ENCODE peak calls at places on chromosomes 4 and X, in seven cellular contexts. One of them, this sample, is unnamed.
A peak's percentile ranks its signal among the peaks of the same experiment; 100 is the strongest.

GRCh38 chr4:144174401-144175067 is 34.0 kb upstream of the GYPA start:
- DNase-seq in tibial nerve: no peak
- DNase-seq in HCT116: peak; percentile 44
- DNase-seq in sigmoid colon: no peak
- DNase-seq in spleen: no peak
- DNase-seq in A549: peak; percentile 1
- DNase-seq in right lobe of liver: no peak
- DNase-seq in this sample: no peak

GRCh38 chr4:2163311-2163821 is 78.6 kb downstream of the HAUS3 start:
- DNase-seq in tibial nerve: no peak
- DNase-seq in HCT116: no peak
- DNase-seq in sigmoid colon: no peak
- DNase-seq in spleen: no peak
- DNase-seq in A549: no peak
- DNase-seq in right lobe of liver: no peak
- DNase-seq in this sample: no peak

GRCh38 chr4:43754566-43754965 is 694.0 kb downstream of the KCTD8 start:
- DNase-seq in tibial nerve: no peak
- DNase-seq in HCT116: no peak
- DNase-seq in sigmoid colon: no peak
- DNase-seq in spleen: no peak
- DNase-seq in A549: no peak
- DNase-seq in right lobe of liver: no peak
- DNase-seq in this sample: no peak

GRCh38 chrX:34918091-34918736 is 24.4 kb upstream of the FAM47B start:
- DNase-seq in tibial nerve: no peak
- DNase-seq in HCT116: no peak
- DNase-seq in sigmoid colon: no peak
- DNase-seq in spleen: no peak
- DNase-seq in A549: peak; percentile 8
- DNase-seq in right lobe of liver: no peak
- DNase-seq in this sample: no peak

GRCh38 chr4:117479673-117480072 is 394.3 kb upstream of the TRAM1L1 start:
- DNase-seq in tibial nerve: no peak
- DNase-seq in HCT116: no peak
- DNase-seq in sigmoid colon: no peak
- DNase-seq in spleen: no peak
- DNase-seq in A549: no peak
- DNase-seq in right lobe of liver: no peak
- DNase-seq in this sample: no peak

GRCh38 chr4:1511441-1512041 is 105.3 kb upstream of the NKX1-1 start:
- DNase-seq in tibial nerve: no peak
- DNase-seq in HCT116: peak; percentile 69
- DNase-seq in sigmoid colon: no peak
- DNase-seq in spleen: peak; percentile 68
- DNase-seq in A549: peak; percentile 27
- DNase-seq in right lobe of liver: no peak
- DNase-seq in this sample: peak; percentile 53

GRCh38 chrX:22196151-22196550 is 76.6 kb upstream of the CBLL2 start:
- DNase-seq in tibial nerve: no peak
- DNase-seq in HCT116: no peak
- DNase-seq in sigmoid colon: no peak
- DNase-seq in spleen: no peak
- DNase-seq in A549: no peak
- DNase-seq in right lobe of liver: no peak
- DNase-seq in this sample: no peak

GRCh38 chr4:108172780-108173598 is 4.3 kb upstream of the LEF1 start:
- DNase-seq in tibial nerve: no peak
- DNase-seq in HCT116: no peak
- DNase-seq in sigmoid colon: no peak
- DNase-seq in spleen: peak; percentile 86
- DNase-seq in A549: no peak
- DNase-seq in right lobe of liver: no peak
- DNase-seq in this sample: peak; percentile 43

GRCh38 chrX:70079870-70080269 is 17.6 kb downstream of the OTUD6A start:
- DNase-seq in tibial nerve: no peak
- DNase-seq in HCT116: no peak
- DNase-seq in sigmoid colon: no peak
- DNase-seq in spleen: no peak
- DNase-seq in A549: no peak
- DNase-seq in right lobe of liver: no peak
- DNase-seq in this sample: no peak

GRCh38 chr4:36870121-36870520 is 374.4 kb upstream of the NWD2 start:
- DNase-seq in tibial nerve: no peak
- DNase-seq in HCT116: no peak
- DNase-seq in sigmoid colon: no peak
- DNase-seq in spleen: no peak
- DNase-seq in A549: no peak
- DNase-seq in right lobe of liver: no peak
- DNase-seq in this sample: no peak

GRCh38 chr4:155999743-156000142 is 46.1 kb upstream of the CTSO start:
- DNase-seq in tibial nerve: no peak
- DNase-seq in HCT116: peak; percentile 0
- DNase-seq in sigmoid colon: no peak
- DNase-seq in spleen: no peak
- DNase-seq in A549: no peak
- DNase-seq in right lobe of liver: no peak
- DNase-seq in this sample: no peak

GRCh38 chr4:114598191-114599121 is at the start of gene UGT8:
- DNase-seq in tibial nerve: peak; percentile 16
- DNase-seq in HCT116: peak; percentile 35
- DNase-seq in sigmoid colon: no peak
- DNase-seq in spleen: peak; percentile 93
- DNase-seq in A549: no peak
- DNase-seq in right lobe of liver: peak; percentile 47
- DNase-seq in this sample: no peak
- TF ChIP-seq POLR2A in tibial nerve: peak; percentile 34
- TF ChIP-seq POLR2A in HCT116: peak; percentile 52
- TF ChIP-seq POLR2A in sigmoid colon: no peak
- TF ChIP-seq POLR2A in spleen: peak; percentile 29
- TF ChIP-seq POLR2A in A549: no peak
- TF ChIP-seq POLR2A in right lobe of liver: no peak
- TF ChIP-seq POLR2A in this sample: no peak

GRCh38 chrX:36973575-36973974 is 34.6 kb upstream of the FAM47C start:
- DNase-seq in tibial nerve: no peak
- DNase-seq in HCT116: no peak
- DNase-seq in sigmoid colon: no peak
- DNase-seq in spleen: no peak
- DNase-seq in A549: no peak
- DNase-seq in right lobe of liver: no peak
- DNase-seq in this sample: no peak
- H3K4me1 ChIP-seq in tibial nerve: no peaks in the 10 kb centered on the region
- H3K4me1 ChIP-seq in HCT116: no peaks in the 10 kb centered on the region
- H3K4me1 ChIP-seq in sigmoid colon: no peaks in the 10 kb centered on the region
- H3K4me1 ChIP-seq in spleen: no peaks in the 10 kb centered on the region
- H3K4me1 ChIP-seq in A549: no peaks in the 10 kb centered on the region
- H3K4me1 ChIP-seq in right lobe of liver: no peaks in the 10 kb centered on the region
- H3K4me1 ChIP-seq in this sample: no peaks in the 10 kb centered on the region

DNA sequence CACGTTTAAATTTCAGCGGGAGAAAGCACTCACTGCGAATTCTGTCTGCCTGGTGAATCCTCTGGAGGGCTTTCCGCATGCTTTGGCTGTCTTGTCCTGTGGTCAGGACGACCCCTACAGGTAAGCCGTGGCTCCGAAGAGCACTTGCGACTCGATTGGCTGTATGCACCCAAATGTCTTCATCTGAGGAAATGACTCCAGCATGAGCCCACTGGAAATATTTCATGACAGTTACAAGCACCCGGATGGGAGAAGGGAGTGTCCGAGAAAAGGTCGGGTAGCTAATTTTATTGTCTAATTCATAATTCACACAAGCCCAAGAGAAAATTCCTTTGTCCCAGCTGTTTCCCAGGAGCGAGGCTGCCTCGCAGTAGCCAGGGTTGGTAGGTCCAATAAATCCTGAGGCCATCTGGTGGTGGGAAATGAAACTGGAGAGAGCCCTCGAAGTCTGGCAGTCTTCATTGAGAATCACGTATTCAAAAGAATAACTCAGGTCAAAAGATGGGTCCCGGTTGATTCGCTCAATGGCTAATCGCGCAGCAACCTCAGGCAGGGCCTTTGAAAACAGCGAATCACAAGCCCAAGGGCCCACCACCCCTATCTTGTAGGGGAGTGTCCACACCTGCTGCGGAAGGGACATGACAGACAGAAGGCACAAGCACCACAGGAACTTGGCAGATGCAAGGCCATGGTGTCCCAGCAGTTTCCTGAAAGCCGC is 6.6 kb downstream of the GUCY2F start:
- DNase-seq in tibial nerve: no peak
- DNase-seq in HCT116: peak; percentile 54
- DNase-seq in sigmoid colon: no peak
- DNase-seq in spleen: no peak
- DNase-seq in A549: peak; percentile 18
- DNase-seq in right lobe of liver: peak; percentile 31
- DNase-seq in this sample: peak; percentile 20
- H3K4me3 ChIP-seq in tibial nerve: no peak overlapping the region
- H3K4me3 ChIP-seq in HCT116: peak overlapping the region; percentile 44
- H3K4me3 ChIP-seq in sigmoid colon: no peak overlapping the region
- H3K4me3 ChIP-seq in spleen: peak overlapping the region; percentile 8
- H3K4me3 ChIP-seq in A549: no peak overlapping the region
- H3K4me3 ChIP-seq in right lobe of liver: no peak overlapping the region
- H3K4me3 ChIP-seq in this sample: no peak overlapping the region

DNA sequence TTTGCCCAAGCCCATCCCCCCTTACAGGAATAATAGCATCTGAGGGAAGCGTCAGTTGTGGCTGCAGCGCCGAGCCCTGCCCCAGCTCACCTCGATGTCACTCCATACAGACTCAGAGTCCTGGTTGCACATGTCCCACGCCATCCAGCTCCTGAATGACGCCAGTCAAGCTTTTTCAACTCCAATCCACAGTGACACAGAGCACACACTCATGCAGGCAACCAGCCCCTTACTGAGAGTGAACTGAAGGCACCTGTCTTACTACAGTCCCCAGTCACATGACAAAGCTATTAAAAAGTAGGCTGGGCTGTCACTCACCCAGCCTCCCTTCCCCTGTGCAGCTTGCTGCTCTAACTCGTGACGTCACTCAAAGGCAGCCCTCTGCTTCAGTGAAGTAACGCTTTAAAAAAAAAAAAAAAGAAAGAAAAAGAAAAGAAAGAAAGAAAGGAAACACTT is at the start of gene PPARGC1A:
- DNase-seq in tibial nerve: peak; percentile 16
- DNase-seq in HCT116: no peak
- DNase-seq in sigmoid colon: peak; percentile 88
- DNase-seq in spleen: no peak
- DNase-seq in A549: no peak
- DNase-seq in right lobe of liver: peak; percentile 82
- DNase-seq in this sample: peak; percentile 37
- TF ChIP-seq POLR2A in tibial nerve: no peak
- TF ChIP-seq POLR2A in HCT116: no peak
- TF ChIP-seq POLR2A in sigmoid colon: peak; percentile 82
- TF ChIP-seq POLR2A in spleen: no peak
- TF ChIP-seq POLR2A in A549: no peak
- TF ChIP-seq POLR2A in right lobe of liver: peak; percentile 94
- TF ChIP-seq POLR2A in this sample: no peak